ENCODE peak calls at places on chromosomes 6 and 20, in four cellular contexts. L, E, P and T are unnamed samples.

GRCh38 chr20:1215386-1216170 is 10.3 kb upstream of the RAD21L1 start:
- DNase-seq in L (no peak), E (no peak), P (no peak), T (no peak)

GRCh38 chr6:12873706-12874105 is 157.1 kb downstream of the PHACTR1 start:
- DNase-seq in L (no peak), E (no peak), P (peak), T (no peak)

GRCh38 chr20:11712611-11713160 is 205.0 kb upstream of the BTBD3 start:
- DNase-seq in L (no peak), E (no peak), P (no peak), T (no peak)

GRCh38 chr6:106085984-106086832 is at the start of gene PRDM1:
- DNase-seq in L (no peak), E (peak), P (peak), T (peak)

GRCh38 chr6:83867527-83868161 is 8.2 kb downstream of the CYB5R4 start:
- DNase-seq in L (peak), E (no peak), P (peak), T (no peak)

GRCh38 chr20:4812641-4813075 is 90.9 kb downstream of the PRND start:
- DNase-seq in L (no peak), E (no peak), P (no peak), T (no peak)

GRCh38 chr6:141463237-141463977 is 669.3 kb upstream of the GJE1 start:
- DNase-seq in L (no peak), E (no peak), P (peak), T (no peak)

GRCh38 chr20:12555369-12555768 is 453.4 kb upstream of the SPTLC3 start:
- DNase-seq in L (no peak), E (no peak), P (no peak), T (no peak)

GRCh38 chr20:34965051-34965450 is 9.4 kb downstream of the MYH7B start:
- DNase-seq in L (no peak), E (no peak), P (no peak), T (no peak)

GRCh38 chr20:62622178-62622876 is 20.0 kb upstream of the SLCO4A1 start:
- DNase-seq in L (no peak), E (no peak), P (no peak), T (no peak)

GRCh38 chr6:157741321-157741720 is 81.7 kb upstream of the SNX9 start:
- DNase-seq in L (no peak), E (no peak), P (no peak), T (no peak)

GRCh38 chr20:1388706-1389483 is 4.0 kb downstream of the FKBP1A start:
- DNase-seq in L (no peak), E (no peak), P (no peak), T (no peak)

GRCh38 chr6:84728602-84729001 is 35.8 kb downstream of the TBX18 start:
- DNase-seq in L (no peak), E (no peak), P (peak), T (no peak)

GRCh38 chr6:10184408-10185187 is 230.3 kb downstream of the TFAP2A start:
- DNase-seq in L (no peak), E (no peak), P (no peak), T (no peak)

GRCh38 chr6:37516920-37517405 is 17.3 kb upstream of the CCDC167 start:
- DNase-seq in L (no peak), E (no peak), P (no peak), T (no peak)

GRCh38 chr6:16316741-16317251 is 78.4 kb downstream of the GMPR start:
- DNase-seq in L (no peak), E (no peak), P (peak), T (no peak)

GRCh38 chr6:40176117-40176516 is 241.9 kb upstream of the MOCS1 start:
- DNase-seq in L (no peak), E (no peak), P (no peak), T (no peak)

GRCh38 chr6:88403486-88403885 is 237.3 kb upstream of the CNR1 start:
- DNase-seq in L (no peak), E (no peak), P (no peak), T (no peak)

GRCh38 chr6:6806793-6807518 is 218.4 kb downstream of the LY86 start:
- DNase-seq in L (no peak), E (no peak), P (no peak), T (peak)